ENCODE peak calls at places on chromosomes 12 and 14, in eight cellular contexts. I is activated CD4-positive, alpha-beta T cell treated with anti-CD3 and anti-CD28 coated beads, Interleukin-2, amount 10 ng/mL, durations not matched to agents 7 days and 5 days; D is iris pigment epithelial cell; V is iPS DF 19.7; F is ELR; N is iPS DF 6.9; O is heart left ventricle; P is A549. E is an unnamed sample.

GRCh38 chr12:12685305-12685704 is 10.7 kb downstream of the GPR19 start:
- DNase-seq in N (no peak), O (no peak), V (peak), I (no peak), F (no peak), D (no peak), P (no peak), E (no peak)

GRCh38 chr12:101407054-101407437 is 526 bp downstream of the ARL1 start:
- DNase-seq in F (no peak), D (peak), N (no peak), O (no peak), P (no peak), I (peak), V (no peak), E (peak)

GRCh38 chr14:78567343-78567742 is 397.2 kb downstream of the NRXN3 start:
- DNase-seq in I (no peak), D (no peak), V (no peak), F (no peak), N (no peak), O (no peak), P (no peak), E (no peak)

GRCh38 chr14:91369628-91370445 is 47.8 kb downstream of the CCDC88C start:
- DNase-seq in I (no peak), F (no peak), V (no peak), N (no peak), O (no peak), D (no peak), P (no peak), E (peak)

GRCh38 chr12:54411398-54412241 is 7.4 kb downstream of the ITGA5 start:
- DNase-seq in P (no peak), O (peak), I (peak), D (peak), V (no peak), N (no peak), F (peak), E (peak)

GRCh38 chr12:95460901-95461300 is 13.1 kb upstream of the METAP2 start:
- DNase-seq in N (no peak), P (no peak), F (no peak), I (no peak), V (no peak), D (no peak), O (no peak), E (no peak)

GRCh38 chr12:49527361-49528130 is 11.3 kb upstream of the KCNH3 start:
- DNase-seq in I (no peak), O (no peak), P (no peak), F (no peak), N (no peak), V (no peak), D (no peak), E (no peak)

GRCh38 chr12:113747048-113747447 is 219.1 kb downstream of the RBM19 start:
- DNase-seq in F (no peak), O (no peak), V (no peak), I (no peak), P (no peak), N (no peak), D (no peak), E (no peak)

GRCh38 chr12:123267991-123268843 is 3.4 kb downstream of the CDK2AP1 start:
- DNase-seq in N (no peak), O (peak), I (no peak), P (no peak), V (no peak), D (no peak), F (no peak), E (no peak)

GRCh38 chr12:93913845-93914244 is 234.5 kb upstream of the PLXNC1 start:
- DNase-seq in P (no peak), N (no peak), O (no peak), F (peak), D (peak), V (no peak), I (no peak), E (no peak)

GRCh38 chr12:110112335-110112660 is 11.9 kb upstream of the IFT81 start:
- DNase-seq in V (no peak), D (no peak), O (no peak), N (no peak), P (no peak), F (no peak), I (no peak), E (no peak)

GRCh38 chr12:89250213-89250612 is 102.1 kb downstream of the DUSP6 start:
- DNase-seq in P (no peak), I (no peak), F (no peak), D (no peak), O (no peak), N (no peak), V (no peak), E (no peak)

GRCh38 chr14:34324363-34324795 is 137.7 kb downstream of the SPTSSA start:
- DNase-seq in V (no peak), F (peak), D (peak), N (no peak), O (no peak), P (peak), I (peak), E (peak)

GRCh38 chr12:118120579-118121363 is 15.2 kb upstream of the PEBP1 start:
- DNase-seq in P (peak), O (peak), V (peak), F (peak), D (peak), N (peak), I (peak), E (peak)

GRCh38 chr12:102948941-102949352 is 8.5 kb upstream of the ASCL1 start:
- DNase-seq in O (peak), P (peak), D (peak), F (peak), I (peak), N (no peak), V (no peak), E (peak)

GRCh38 chr12:131726-132465 is 65.3 kb downstream of the IQSEC3 start:
- DNase-seq in I (no peak), D (peak), N (no peak), P (no peak), V (no peak), O (no peak), F (peak), E (peak)

GRCh38 chr12:23424685-23425084 is 524.8 kb downstream of the SOX5 start:
- DNase-seq in O (no peak), V (no peak), D (no peak), N (no peak), F (no peak), I (no peak), P (no peak), E (no peak)

E was measured in PC-3.